ENCODE peak calls at places on chromosomes 11 and 22, in four cellular contexts. R, G, F and I are unnamed samples.

GRCh38 chr22:45334528-45334927 is 24.8 kb downstream of the FAM118A start:
- DNase-seq in R (no peak), G (no peak), F (no peak), I (no peak)

GRCh38 chr11:119493712-119494111 is 70.7 kb upstream of the THY1 start:
- DNase-seq in R (peak; percentile 43), G (no peak), F (no peak), I (no peak)

GRCh38 chr11:122879785-122880184 is 2.8 kb upstream of the JHY start:
- DNase-seq in R (no peak), G (no peak), F (no peak), I (no peak)

GRCh38 chr11:73221996-73222395 is 3.9 kb downstream of the P2RY2 start:
- DNase-seq in R (no peak), G (no peak), F (no peak), I (no peak)

GRCh38 chr11:128457874-128458273 is 129.5 kb downstream of the ETS1 start:
- DNase-seq in R (no peak), G (no peak), F (no peak), I (no peak)

GRCh38 chr11:130674686-130675085 is 226.2 kb downstream of the ADAMTS15 start:
- DNase-seq in R (no peak), G (no peak), F (no peak), I (no peak)

GRCh38 chr11:119759324-119759723 is 30.3 kb upstream of the NECTIN1 start:
- DNase-seq in R (peak; percentile 72), G (no peak), F (no peak), I (no peak)

GRCh38 chr11:61345954-61346814 is 13.2 kb downstream of the TKFC start:
- DNase-seq in R (no peak), G (no peak), F (no peak), I (no peak)

GRCh38 chr22:38309614-38310517 is 7.4 kb downstream of the CSNK1E start:
- DNase-seq in R (no peak), G (no peak), F (peak; percentile 94), I (no peak)

GRCh38 chr11:61153593-61154090 is 7.6 kb downstream of the VPS37C start:
- DNase-seq in R (no peak), G (no peak), F (no peak), I (no peak)

GRCh38 chr11:36540998-36541397 is 26.8 kb upstream of the RAG1 start:
- DNase-seq in R (peak; percentile 25), G (peak; percentile 32), F (peak; percentile 32), I (peak; percentile 54)

GRCh38 chr11:122229078-122229477 is 113.1 kb upstream of the BLID start:
- DNase-seq in R (no peak), G (no peak), F (no peak), I (no peak)

GRCh38 chr22:41290262-41291221 is 4.6 kb upstream of the RANGAP1 start:
- DNase-seq in R (no peak), G (no peak), F (peak; percentile 64), I (peak; percentile 44)

GRCh38 chr22:43580351-43580750 is 168.5 kb downstream of the MPPED1 start:
- DNase-seq in R (no peak), G (no peak), F (no peak), I (no peak)

GRCh38 chr22:38861927-38862326 is 10.1 kb downstream of the CBX6 start:
- DNase-seq in R (no peak), G (no peak), F (no peak), I (no peak)

GRCh38 chr11:128827494-128827893 is 39.6 kb downstream of the KCNJ1 start:
- DNase-seq in R (no peak), G (no peak), F (no peak), I (no peak)

GRCh38 chr22:44661659-44662569 is 40.1 kb upstream of the PRR5 start:
- DNase-seq in R (no peak), G (no peak), F (no peak), I (no peak)

GRCh38 chr22:49331223-49331815 is 496.4 kb downstream of the BRD1 start:
- DNase-seq in R (no peak), G (no peak), F (no peak), I (no peak)

GRCh38 chr22:46075764-46076531 is 74.4 kb upstream of the PPARA start:
- DNase-seq in R (no peak), G (no peak), F (no peak), I (no peak)

GRCh38 chr22:36329217-36330078 is 58.3 kb downstream of the MYH9 start:
- DNase-seq in R (peak; percentile 71), G (no peak), F (peak; percentile 89), I (peak; percentile 43)

GRCh38 chr22:19522190-19522880 is 1.9 kb downstream of the CLDN5 start:
- DNase-seq in R (no peak), G (no peak), F (no peak), I (no peak)

GRCh38 chr11:15146271-15147003 is 31.7 kb downstream of the INSC start:
- DNase-seq in R (no peak), G (no peak), F (no peak), I (no peak)

GRCh38 chr11:35274909-35275807 is 136.2 kb downstream of the CD44 start:
- DNase-seq in R (no peak), G (no peak), F (peak; percentile 3), I (peak; percentile 27)

GRCh38 chr22:36049678-36049997 is 21.0 kb upstream of the RBFOX2 start:
- DNase-seq in R (no peak), G (no peak), F (no peak), I (no peak)

GRCh38 chr11:114416441-114416928 is 16.0 kb downstream of the RBM7 start:
- DNase-seq in R (no peak), G (no peak), F (no peak), I (no peak)

GRCh38 chr22:33303109-33303508 is 244.9 kb upstream of the SYN3 start:
- DNase-seq in R (no peak), G (no peak), F (no peak), I (no peak)

DNA sequence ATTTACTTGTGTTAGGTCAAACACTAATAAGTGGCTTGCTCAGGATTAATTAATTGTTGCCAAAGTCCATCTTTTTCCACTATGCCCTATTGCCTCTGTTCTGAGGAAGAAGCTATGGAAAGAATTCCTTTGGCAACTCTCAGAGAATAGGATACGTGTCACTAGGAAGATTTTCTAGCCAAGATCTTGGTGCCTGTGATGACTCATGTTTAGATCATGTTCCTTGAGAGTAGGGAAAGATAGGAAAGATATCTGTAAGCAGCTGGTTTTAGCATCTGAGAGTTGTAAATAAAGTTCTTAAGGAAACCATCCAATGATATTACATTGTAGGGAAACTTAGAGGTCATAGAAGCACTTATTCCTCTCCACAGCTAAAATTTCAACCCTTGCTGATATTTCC is 15.7 kb downstream of the SLN start:
- DNase-seq in R (no peak), G (no peak), F (no peak), I (peak; percentile 35)
- TF ChIP-seq CEBPB in R (no peak), G (no peak), F (no peak), I (no peak)

DNA sequence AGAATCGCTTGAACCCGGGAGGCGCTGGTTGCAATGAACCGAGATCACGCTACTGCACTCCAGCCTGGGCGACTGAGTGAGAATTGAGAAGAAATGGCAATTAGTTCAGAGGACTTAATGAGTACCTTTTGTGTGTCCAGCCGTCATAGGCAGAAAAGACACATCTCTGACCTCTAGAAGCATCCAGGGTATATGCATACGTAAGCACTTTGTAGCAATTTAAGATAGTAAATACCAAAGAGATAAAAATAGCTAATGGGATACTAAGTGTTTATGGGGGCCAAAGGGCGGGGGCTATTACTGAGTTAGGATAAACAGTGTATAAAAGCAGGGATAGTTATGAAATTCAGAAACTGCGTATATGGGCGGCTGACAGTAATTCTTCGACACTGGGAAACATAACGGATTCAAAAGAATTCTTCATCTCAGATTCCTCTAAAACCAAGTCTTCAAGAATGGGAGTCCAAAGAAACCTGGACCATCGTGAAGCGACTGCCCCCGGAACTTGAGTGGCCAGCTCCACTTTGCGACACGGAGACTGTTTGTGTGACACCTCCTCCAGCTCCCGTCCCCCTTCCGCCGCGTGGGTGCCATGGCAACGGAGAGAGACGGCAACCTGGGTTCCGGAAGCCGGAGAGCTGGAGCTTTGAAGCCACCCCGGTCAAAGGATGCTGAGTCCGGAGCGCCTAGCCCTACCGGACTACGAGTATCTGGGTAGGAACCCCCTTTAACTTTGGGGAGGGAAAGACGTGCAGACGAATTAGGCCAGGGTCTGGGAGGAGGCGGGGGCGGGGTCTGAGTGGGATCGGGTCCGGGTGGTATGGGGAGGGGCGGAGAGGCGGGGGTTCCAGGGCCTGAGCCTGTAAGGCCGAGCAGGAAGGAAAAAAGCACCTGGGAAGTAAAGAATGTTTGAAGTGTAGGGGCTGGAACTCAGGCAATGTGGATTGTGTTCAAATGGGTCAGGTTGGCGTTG is at the start of gene CSTPP1:
- DNase-seq in R (peak; percentile 97), G (peak; percentile 77), F (peak; percentile 88), I (peak; percentile 99)
- TF ChIP-seq HDAC2 in R (peak; percentile 66), G (no peak), F (peak; percentile 86), I (no peak)

GRCh38 chr11:12205330-12205729 is 94.9 kb downstream of the MICAL2 start:
- DNase-seq in R (no peak), G (no peak), F (no peak), I (no peak)
- TF ChIP-seq MYC in R (no peak), G (no peak), F (no peak), I (no peak)

DNA sequence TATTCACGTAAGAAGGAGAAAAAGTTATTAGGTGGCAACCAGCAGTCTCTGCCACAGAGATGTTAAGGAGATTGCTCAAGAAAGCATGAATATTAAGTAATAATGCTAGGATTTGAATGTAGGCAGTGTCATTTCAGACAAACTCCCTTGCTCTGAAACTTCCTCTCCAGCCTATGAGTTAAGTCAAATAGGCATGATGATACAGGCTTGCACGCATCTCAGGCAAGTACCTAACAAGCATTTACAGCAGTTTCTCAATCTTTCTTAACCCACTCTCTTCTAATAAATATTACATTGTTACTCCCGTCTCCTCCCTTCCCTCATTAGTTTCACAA is 72.7 kb downstream of the RAB38 start:
- DNase-seq in R (no peak), G (no peak), F (no peak), I (no peak)
- TF ChIP-seq CEBPB in R (no peak), G (no peak), F (no peak), I (peak; percentile 82)

GRCh38 chr11:65646921-65647701 is 9.2 kb downstream of the SIPA1 start:
- DNase-seq in R (no peak), G (no peak), F (no peak), I (peak; percentile 67)
- TF ChIP-seq HDAC2 in R (no peak), G (no peak), F (no peak), I (no peak)

DNA sequence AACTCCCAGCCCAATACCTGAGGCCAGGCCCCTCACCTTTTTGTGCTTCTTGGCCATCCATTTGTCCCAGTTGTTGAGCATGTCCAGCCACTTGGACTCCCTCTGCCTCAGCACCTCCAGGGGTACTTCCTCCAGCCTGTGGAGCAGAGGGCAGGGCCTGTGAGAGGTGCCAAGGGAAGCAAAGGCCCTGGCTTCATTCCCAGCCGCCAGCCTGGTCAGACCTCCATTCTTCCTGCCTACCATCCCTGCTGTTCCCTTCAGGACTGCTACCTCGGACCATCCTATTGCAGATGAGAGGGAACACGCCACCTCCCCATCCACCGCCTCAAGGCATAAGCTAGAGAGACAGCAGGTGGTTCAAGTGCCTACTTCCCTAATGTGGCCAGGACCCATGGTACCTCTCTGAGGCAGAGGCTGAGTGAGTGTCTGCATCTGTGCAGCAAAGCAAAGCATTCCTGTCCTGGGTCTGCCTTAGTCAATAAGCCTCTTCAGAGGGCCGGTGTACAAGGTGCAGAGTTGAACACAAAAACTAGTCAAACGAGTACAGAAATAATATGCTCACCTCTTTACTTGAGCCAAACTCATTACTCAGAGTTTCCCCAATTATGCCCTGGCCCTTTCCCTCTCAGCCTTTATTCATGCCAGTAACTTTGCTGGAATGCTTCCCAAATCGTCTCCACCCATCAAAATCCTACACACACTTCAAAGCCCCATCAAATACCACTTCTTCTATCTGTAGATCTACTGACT is 15.4 kb upstream of the CASTOR1 start:
- DNase-seq in R (no peak), G (no peak), F (no peak), I (no peak)
- TF ChIP-seq MYC in R (no peak), G (no peak), F (no peak), I (no peak)